ENCODE peak calls at places on chromosomes 1 and 21, in eight cellular contexts. One of them, this sample, is unnamed.

GRCh38 chr1:63103682-63104081 is 218.7 kb upstream of the FOXD3 start:
- DNase-seq in colonic mucosa: no peak
- DNase-seq in upper lobe of right lung: no peak
- DNase-seq in Caco-2: no peak
- DNase-seq in MM.1S: no peak
- DNase-seq in sigmoid colon: no peak
- DNase-seq in thoracic aorta: no peak
- DNase-seq in left lung: no peak
- DNase-seq in this sample: no peak

GRCh38 chr1:161074676-161075368 is 5.1 kb upstream of the ARHGAP30 start:
- DNase-seq in colonic mucosa: no peak
- DNase-seq in upper lobe of right lung: no peak
- DNase-seq in Caco-2: no peak
- DNase-seq in MM.1S: no peak
- DNase-seq in sigmoid colon: no peak
- DNase-seq in thoracic aorta: no peak
- DNase-seq in left lung: no peak
- DNase-seq in this sample: no peak

GRCh38 chr1:118659646-118660045 is 328.5 kb downstream of the TBX15 start:
- DNase-seq in colonic mucosa: no peak
- DNase-seq in upper lobe of right lung: no peak
- DNase-seq in Caco-2: no peak
- DNase-seq in MM.1S: no peak
- DNase-seq in sigmoid colon: no peak
- DNase-seq in thoracic aorta: no peak
- DNase-seq in left lung: no peak
- DNase-seq in this sample: peak; percentile 37

GRCh38 chr1:147808025-147808424 is 47.6 kb upstream of the GJA5 start:
- DNase-seq in colonic mucosa: no peak
- DNase-seq in upper lobe of right lung: no peak
- DNase-seq in Caco-2: peak; percentile 74
- DNase-seq in MM.1S: no peak
- DNase-seq in sigmoid colon: no peak
- DNase-seq in thoracic aorta: no peak
- DNase-seq in left lung: no peak
- DNase-seq in this sample: peak; percentile 3

GRCh38 chr1:3594706-3595377 is 16.5 kb downstream of the MEGF6 start:
- DNase-seq in colonic mucosa: no peak
- DNase-seq in upper lobe of right lung: no peak
- DNase-seq in Caco-2: no peak
- DNase-seq in MM.1S: no peak
- DNase-seq in sigmoid colon: no peak
- DNase-seq in thoracic aorta: no peak
- DNase-seq in left lung: no peak
- DNase-seq in this sample: no peak

GRCh38 chr1:90074555-90075315 is 79.8 kb downstream of the ZNF326 start:
- DNase-seq in colonic mucosa: no peak
- DNase-seq in upper lobe of right lung: no peak
- DNase-seq in Caco-2: no peak
- DNase-seq in MM.1S: no peak
- DNase-seq in sigmoid colon: no peak
- DNase-seq in thoracic aorta: no peak
- DNase-seq in left lung: no peak
- DNase-seq in this sample: no peak

GRCh38 chr21:44391345-44392091 is 38.1 kb downstream of the TRPM2 start:
- DNase-seq in colonic mucosa: peak; percentile 40
- DNase-seq in upper lobe of right lung: peak; percentile 80
- DNase-seq in Caco-2: no peak
- DNase-seq in MM.1S: no peak
- DNase-seq in sigmoid colon: peak; percentile 80
- DNase-seq in thoracic aorta: no peak
- DNase-seq in left lung: peak; percentile 86
- DNase-seq in this sample: no peak

GRCh38 chr1:220990417-220991337 is 111.4 kb downstream of the HLX start:
- DNase-seq in colonic mucosa: no peak
- DNase-seq in upper lobe of right lung: no peak
- DNase-seq in Caco-2: no peak
- DNase-seq in MM.1S: no peak
- DNase-seq in sigmoid colon: no peak
- DNase-seq in thoracic aorta: no peak
- DNase-seq in left lung: no peak
- DNase-seq in this sample: peak; percentile 30

GRCh38 chr1:45522324-45523104 is 830 bp upstream of the PRDX1 start:
- DNase-seq in colonic mucosa: no peak
- DNase-seq in upper lobe of right lung: no peak
- DNase-seq in Caco-2: no peak
- DNase-seq in MM.1S: no peak
- DNase-seq in sigmoid colon: no peak
- DNase-seq in thoracic aorta: no peak
- DNase-seq in left lung: no peak
- DNase-seq in this sample: no peak

GRCh38 chr1:185292237-185292636 is 24.8 kb downstream of the IVNS1ABP start:
- DNase-seq in colonic mucosa: no peak
- DNase-seq in upper lobe of right lung: no peak
- DNase-seq in Caco-2: no peak
- DNase-seq in MM.1S: no peak
- DNase-seq in sigmoid colon: no peak
- DNase-seq in thoracic aorta: no peak
- DNase-seq in left lung: peak; percentile 39
- DNase-seq in this sample: no peak

GRCh38 chr1:62746086-62746808 is 37.7 kb upstream of the ATG4C start:
- DNase-seq in colonic mucosa: no peak
- DNase-seq in upper lobe of right lung: no peak
- DNase-seq in Caco-2: no peak
- DNase-seq in MM.1S: peak; percentile 62
- DNase-seq in sigmoid colon: no peak
- DNase-seq in thoracic aorta: no peak
- DNase-seq in left lung: no peak
- DNase-seq in this sample: no peak

DNA sequence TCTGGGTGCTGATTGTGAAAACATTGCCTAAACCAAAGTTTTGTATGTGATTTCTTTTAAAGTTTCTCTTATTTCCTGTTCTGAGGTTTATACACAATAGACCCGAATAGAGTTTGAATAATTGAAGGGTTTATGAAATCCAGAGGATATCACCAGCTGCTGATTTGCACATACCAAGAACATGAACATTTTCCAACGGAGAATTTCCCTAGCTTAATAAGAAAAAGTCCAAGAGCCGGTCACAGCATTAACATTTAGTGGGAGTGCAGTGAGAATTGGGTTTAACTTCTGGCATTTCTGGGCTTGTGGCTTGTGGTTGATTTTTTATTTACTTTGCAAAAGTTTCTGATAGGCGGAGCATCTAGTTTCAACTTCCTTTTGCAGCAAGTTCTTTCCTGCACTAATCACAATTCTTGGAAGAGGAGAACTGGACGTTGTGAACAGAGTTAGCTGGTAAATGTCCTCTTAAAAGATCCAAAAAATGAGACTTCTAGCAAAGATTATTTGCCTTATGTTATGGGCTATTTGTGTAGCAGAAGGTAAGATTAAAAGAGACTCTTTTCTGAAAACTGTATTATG is at the start of gene CFH:
- DNase-seq in colonic mucosa: no peak
- DNase-seq in upper lobe of right lung: no peak
- DNase-seq in Caco-2: no peak
- DNase-seq in MM.1S: peak; percentile 59
- DNase-seq in sigmoid colon: no peak
- DNase-seq in thoracic aorta: no peak
- DNase-seq in left lung: no peak
- DNase-seq in this sample: peak; percentile 6
- H3K4me3 ChIP-seq in colonic mucosa: no peak within 1 kb of the TSS
- H3K4me3 ChIP-seq in upper lobe of right lung: peak within 1 kb of the TSS; percentile 47
- H3K4me3 ChIP-seq in Caco-2: no peak within 1 kb of the TSS
- H3K4me3 ChIP-seq in MM.1S: peak within 1 kb of the TSS; percentile 8
- H3K4me3 ChIP-seq in sigmoid colon: peak within 1 kb of the TSS; percentile 19
- H3K4me3 ChIP-seq in thoracic aorta: peak within 1 kb of the TSS; percentile 62
- H3K4me3 ChIP-seq in left lung: peak within 1 kb of the TSS; percentile 19
- H3K4me3 ChIP-seq in this sample: peak within 1 kb of the TSS; percentile 30

DNA sequence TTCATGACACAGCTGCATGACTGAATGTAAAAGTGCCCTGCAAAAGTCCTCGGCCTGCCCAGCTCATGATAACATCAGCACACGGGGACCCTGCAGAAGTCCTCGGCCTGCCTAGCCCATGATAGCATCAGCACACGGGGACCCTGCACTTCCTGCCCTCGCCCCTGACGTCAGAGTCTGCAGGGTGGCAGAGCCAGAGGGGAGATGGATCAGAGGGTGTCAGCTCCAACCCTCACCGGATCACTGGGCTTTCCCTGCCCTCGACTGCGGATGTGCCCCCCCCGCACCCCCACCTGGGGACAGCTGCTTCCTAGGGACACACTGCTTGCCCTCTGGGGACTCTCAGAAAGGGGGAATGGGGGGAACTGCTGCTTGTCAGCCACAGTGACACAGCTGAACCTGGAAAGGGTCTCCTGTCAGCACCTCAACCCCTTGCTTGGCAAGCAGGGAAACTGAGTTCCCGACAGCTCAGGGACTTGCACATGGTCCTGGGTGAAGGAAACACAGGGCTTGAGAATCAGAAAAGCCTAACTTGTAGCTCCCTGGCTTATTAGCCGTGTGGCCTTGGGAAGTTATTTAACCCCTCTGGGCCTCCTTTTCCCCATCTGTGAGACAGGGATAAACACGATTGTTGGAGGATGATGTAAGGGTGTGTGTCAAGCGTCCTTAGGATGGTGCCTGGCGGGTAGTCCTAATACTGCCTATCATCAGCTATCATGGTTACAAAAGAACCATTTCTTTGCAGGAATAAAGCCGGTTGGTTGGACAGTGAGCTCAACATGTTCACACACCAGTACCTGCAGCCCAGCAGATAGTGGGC is 8.3 kb upstream of the MIIP start:
- DNase-seq in colonic mucosa: no peak
- DNase-seq in upper lobe of right lung: no peak
- DNase-seq in Caco-2: no peak
- DNase-seq in MM.1S: no peak
- DNase-seq in sigmoid colon: no peak
- DNase-seq in thoracic aorta: no peak
- DNase-seq in left lung: no peak
- DNase-seq in this sample: no peak
- H3K36me3 ChIP-seq in colonic mucosa: peaks cover 41% of the 10 kb centered on the region
- H3K36me3 ChIP-seq in upper lobe of right lung: peaks cover 56% of the 10 kb centered on the region
- H3K36me3 ChIP-seq in Caco-2: peaks cover 7% of the 10 kb centered on the region
- H3K36me3 ChIP-seq in MM.1S: no peaks in the 10 kb centered on the region
- H3K36me3 ChIP-seq in sigmoid colon: peaks cover 48% of the 10 kb centered on the region
- H3K36me3 ChIP-seq in thoracic aorta: peaks cover 48% of the 10 kb centered on the region
- H3K36me3 ChIP-seq in left lung: no peaks in the 10 kb centered on the region
- H3K36me3 ChIP-seq in this sample: peaks cover 45% of the 10 kb centered on the region

DNA sequence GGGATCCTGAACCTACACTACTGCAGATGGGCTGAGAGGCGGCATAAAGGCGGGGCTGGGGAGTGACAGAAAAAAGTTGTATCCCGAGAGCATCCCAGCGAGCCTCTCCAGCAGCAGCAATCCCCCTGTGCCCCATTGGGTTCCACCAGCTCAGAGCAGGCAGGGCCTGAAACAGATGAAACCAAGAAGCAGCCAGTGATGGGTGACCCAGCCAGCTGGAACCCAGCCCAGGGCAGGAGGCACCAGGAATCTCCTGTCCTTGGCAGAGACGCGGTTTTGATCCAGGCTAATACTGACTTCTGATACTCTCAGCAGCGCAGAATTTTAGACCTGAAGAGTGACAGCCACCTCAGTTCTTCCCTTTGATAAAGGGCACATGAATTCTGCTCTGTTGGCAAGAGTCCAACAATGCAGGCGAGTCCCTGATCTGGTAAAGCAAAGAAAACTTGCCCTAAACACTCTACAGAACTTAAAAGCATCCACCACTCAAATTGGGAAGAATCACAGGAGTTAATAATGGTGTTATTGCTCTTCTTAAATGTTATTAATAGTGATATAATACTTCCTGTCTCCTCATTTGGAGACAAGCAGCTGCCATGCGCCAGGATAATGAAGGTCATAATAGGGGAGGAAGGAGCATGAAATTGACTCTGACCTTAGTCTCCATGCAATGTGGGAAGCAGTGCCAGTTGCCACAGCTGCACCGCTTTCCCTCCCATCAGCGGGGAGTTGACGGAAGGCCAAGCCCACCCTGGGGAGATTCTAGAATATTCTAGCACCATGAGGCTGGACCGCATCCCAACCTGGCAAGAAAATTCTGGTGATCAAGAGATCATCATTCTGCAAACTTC is 11.2 kb upstream of the OLIG1 start:
- DNase-seq in colonic mucosa: no peak
- DNase-seq in upper lobe of right lung: no peak
- DNase-seq in Caco-2: no peak
- DNase-seq in MM.1S: no peak
- DNase-seq in sigmoid colon: no peak
- DNase-seq in thoracic aorta: no peak
- DNase-seq in left lung: no peak
- DNase-seq in this sample: peak; percentile 59
- H3K27me3 ChIP-seq in colonic mucosa: no peaks in the 10 kb centered on the region
- H3K27me3 ChIP-seq in upper lobe of right lung: peaks cover 12% of the 10 kb centered on the region
- H3K27me3 ChIP-seq in Caco-2: peaks cover 2% of the 10 kb centered on the region
- H3K27me3 ChIP-seq in MM.1S: no peaks in the 10 kb centered on the region
- H3K27me3 ChIP-seq in sigmoid colon: peaks cover 38% of the 10 kb centered on the region
- H3K27me3 ChIP-seq in thoracic aorta: no peaks in the 10 kb centered on the region
- H3K27me3 ChIP-seq in left lung: no peaks in the 10 kb centered on the region
- H3K27me3 ChIP-seq in this sample: peaks cover under 1% of the 10 kb centered on the region

GRCh38 chr1:204872262-204872881 is 1.7 kb downstream of the NFASC start:
- DNase-seq in colonic mucosa: no peak
- DNase-seq in upper lobe of right lung: no peak
- DNase-seq in Caco-2: no peak
- DNase-seq in MM.1S: no peak
- DNase-seq in sigmoid colon: peak; percentile 64
- DNase-seq in thoracic aorta: no peak
- DNase-seq in left lung: no peak
- DNase-seq in this sample: no peak

GRCh38 chr1:204875255-204875654 is 4.6 kb downstream of the NFASC start:
- DNase-seq in colonic mucosa: no peak
- DNase-seq in upper lobe of right lung: no peak
- DNase-seq in Caco-2: no peak
- DNase-seq in MM.1S: no peak
- DNase-seq in sigmoid colon: no peak
- DNase-seq in thoracic aorta: no peak
- DNase-seq in left lung: no peak
- DNase-seq in this sample: no peak

GRCh38 chr1:204873176-204873575 is 2.5 kb downstream of the NFASC start:
- DNase-seq in colonic mucosa: no peak
- DNase-seq in upper lobe of right lung: no peak
- DNase-seq in Caco-2: no peak
- DNase-seq in MM.1S: no peak
- DNase-seq in sigmoid colon: peak; percentile 63
- DNase-seq in thoracic aorta: no peak
- DNase-seq in left lung: no peak
- DNase-seq in this sample: no peak

GRCh38 chr1:204873714-204874113 is 3.1 kb downstream of the NFASC start:
- DNase-seq in colonic mucosa: no peak
- DNase-seq in upper lobe of right lung: no peak
- DNase-seq in Caco-2: no peak
- DNase-seq in MM.1S: no peak
- DNase-seq in sigmoid colon: peak; percentile 55
- DNase-seq in thoracic aorta: no peak
- DNase-seq in left lung: no peak
- DNase-seq in this sample: no peak

DNA sequence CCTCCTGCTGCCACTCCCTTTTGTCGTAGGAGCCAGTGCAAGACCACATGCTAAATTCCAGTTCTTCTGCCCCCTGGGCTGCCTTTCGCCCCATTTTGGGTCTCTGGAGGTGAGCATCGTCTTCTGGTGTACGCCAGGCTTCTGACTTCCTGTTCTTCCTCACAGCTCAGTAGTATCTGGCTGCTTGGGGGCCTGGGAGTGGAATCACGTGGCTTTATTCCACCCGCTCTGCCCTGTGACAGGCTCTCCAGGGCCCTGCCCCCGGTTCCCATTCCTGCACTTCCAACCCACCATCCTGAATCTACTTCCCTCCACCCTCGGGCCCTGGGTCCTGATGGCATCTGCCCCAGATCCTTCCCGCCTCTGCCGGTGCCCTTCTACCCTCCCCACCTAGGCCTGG is 3.6 kb downstream of the NFASC start:
- DNase-seq in colonic mucosa: no peak
- DNase-seq in upper lobe of right lung: no peak
- DNase-seq in Caco-2: no peak
- DNase-seq in MM.1S: no peak
- DNase-seq in sigmoid colon: peak; percentile 46
- DNase-seq in thoracic aorta: no peak
- DNase-seq in left lung: no peak
- DNase-seq in this sample: no peak
- H3K4me3 ChIP-seq in colonic mucosa: no peak overlapping the region
- H3K4me3 ChIP-seq in upper lobe of right lung: no peak overlapping the region
- H3K4me3 ChIP-seq in Caco-2: no peak overlapping the region
- H3K4me3 ChIP-seq in MM.1S: no peak overlapping the region
- H3K4me3 ChIP-seq in sigmoid colon: no peak overlapping the region
- H3K4me3 ChIP-seq in thoracic aorta: no peak overlapping the region
- H3K4me3 ChIP-seq in left lung: no peak overlapping the region
- H3K4me3 ChIP-seq in this sample: no peak overlapping the region